ENCODE peak calls at places on chromosomes 12 and 14, in five cellular contexts. Z is adipocyte, N is GM23338, W is psoas muscle, T is cardiac muscle cell. K is an unnamed sample.

GRCh38 chr12:62693291-62694040 is 226.8 kb downstream of the MON2 start:
- DNase-seq in Z (no peak), N (no peak), W (no peak), T (peak; percentile 36), K (no peak)

GRCh38 chr14:68894123-68894522 is 85.0 kb downstream of the ACTN1 start:
- DNase-seq in Z (no peak), N (no peak), W (no peak), T (no peak), K (no peak)

GRCh38 chr14:69093551-69094421 is 59.1 kb downstream of the DCAF5 start:
- DNase-seq in Z (peak; percentile 63), N (peak; percentile 13), W (no peak), T (peak; percentile 20), K (no peak)

GRCh38 chr12:19967486-19967885 is 400.9 kb upstream of the PDE3A start:
- DNase-seq in Z (peak; percentile 84), N (no peak), W (no peak), T (no peak), K (no peak)

GRCh38 chr12:40137252-40137651 is 31.4 kb upstream of the SLC2A13 start:
- DNase-seq in Z (peak; percentile 8), N (no peak), W (no peak), T (no peak), K (no peak)

GRCh38 chr12:52036587-52037171 is 14.6 kb upstream of the NR4A1 start:
- DNase-seq in Z (peak; percentile 96), N (peak; percentile 84), W (peak; percentile 90), T (peak; percentile 92), K (peak; percentile 95)

GRCh38 chr12:65123435-65124063 is 2.4 kb upstream of the WIF1 start:
- DNase-seq in Z (peak; percentile 72), N (peak; percentile 67), W (no peak), T (peak; percentile 68), K (peak; percentile 5)

GRCh38 chr14:91375748-91376452 is 41.7 kb downstream of the CCDC88C start:
- DNase-seq in Z (no peak), N (no peak), W (no peak), T (no peak), K (no peak)

GRCh38 chr12:74971201-74971600 is 238.4 kb downstream of the KCNC2 start:
- DNase-seq in Z (no peak), N (no peak), W (no peak), T (no peak), K (no peak)

GRCh38 chr12:50642755-50643154 is 121.1 kb upstream of the ATF1 start:
- DNase-seq in Z (no peak), N (peak; percentile 20), W (no peak), T (no peak), K (no peak)

GRCh38 chr12:43973385-43973784 is 137.5 kb downstream of the TMEM117 start:
- DNase-seq in Z (no peak), N (no peak), W (no peak), T (no peak), K (no peak)

GRCh38 chr14:52079239-52079956 is 10.5 kb upstream of the NID2 start:
- DNase-seq in Z (peak; percentile 49), N (no peak), W (no peak), T (no peak), K (no peak)

GRCh38 chr14:70709726-70710382 is 68.1 kb downstream of the TTC9 start:
- DNase-seq in Z (no peak), N (peak; percentile 56), W (no peak), T (no peak), K (no peak)

GRCh38 chr12:95066091-95066855 is 7.1 kb downstream of the NR2C1 start:
- DNase-seq in Z (no peak), N (no peak), W (no peak), T (no peak), K (no peak)

GRCh38 chr14:90645842-90646443 is 170.3 kb downstream of the TTC7B start:
- DNase-seq in Z (no peak), N (peak; percentile 81), W (peak; percentile 63), T (peak; percentile 55), K (peak; percentile 54)

GRCh38 chr12:80157640-80158039 is 58.3 kb downstream of the OTOGL start:
- DNase-seq in Z (peak; percentile 24), N (no peak), W (no peak), T (peak; percentile 26), K (no peak)

GRCh38 chr12:64181504-64182291 is 40.4 kb downstream of the KICS2 start:
- DNase-seq in Z (peak; percentile 95), N (peak; percentile 42), W (peak; percentile 19), T (peak; percentile 52), K (peak; percentile 33)

GRCh38 chr12:7162691-7163114 is 26.8 kb upstream of the PEX5 start:
- DNase-seq in Z (peak; percentile 43), N (peak; percentile 92), W (no peak), T (peak; percentile 65), K (peak; percentile 89)

GRCh38 chr14:69708586-69709169 is 58.3 kb upstream of the SRSF5 start:
- DNase-seq in Z (no peak), N (peak; percentile 74), W (no peak), T (peak; percentile 30), K (peak; percentile 74)

GRCh38 chr14:90815817-90816662 is at the start of gene TTC7B:
- DNase-seq in Z (peak; percentile 84), N (peak; percentile 72), W (peak; percentile 57), T (peak; percentile 77), K (peak; percentile 98)

GRCh38 chr14:96284008-96284407 is 28.0 kb downstream of the BDKRB1 start:
- DNase-seq in Z (no peak), N (no peak), W (no peak), T (no peak), K (no peak)

GRCh38 chr12:57142121-57142520 is 5.3 kb downstream of the LRP1-AS start:
- DNase-seq in Z (no peak), N (no peak), W (no peak), T (no peak), K (no peak)

GRCh38 chr12:25550186-25550585 is 2.9 kb downstream of the LMNTD1 start:
- DNase-seq in Z (no peak), N (no peak), W (no peak), T (no peak), K (no peak)

DNA sequence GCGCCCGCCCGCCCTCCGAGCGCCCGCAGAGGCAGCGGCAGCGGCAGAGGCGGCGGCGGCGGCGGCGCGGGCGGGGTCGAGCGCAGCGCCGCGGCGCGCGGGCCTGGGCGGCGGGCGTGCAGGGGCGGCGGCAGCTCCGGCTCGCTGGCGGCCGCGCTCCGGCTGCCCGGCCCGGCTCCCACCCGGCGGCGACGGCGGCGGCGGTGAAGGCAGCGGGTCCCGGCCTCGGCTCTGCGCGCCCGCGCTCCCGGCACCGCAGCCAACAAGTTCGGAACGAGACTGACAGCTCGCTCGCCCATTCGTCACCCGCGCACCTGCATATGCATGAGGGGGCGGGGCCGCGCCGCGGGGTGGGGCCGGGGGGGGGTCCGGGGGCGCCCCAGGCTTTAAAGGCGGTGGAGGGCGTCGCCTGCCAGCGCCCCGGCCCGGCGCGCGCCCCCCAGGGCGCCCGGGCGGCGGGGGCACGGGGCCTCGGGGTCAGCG is at the start of gene JAG2:
- DNase-seq in Z (peak; percentile 58), N (peak; percentile 77), W (peak; percentile 68), T (peak; percentile 78), K (peak; percentile 94)
- H3K4me3 ChIP-seq in Z (no peak within 1 kb of the TSS), N (peak within 1 kb of the TSS; percentile 54), W (peak within 1 kb of the TSS; percentile 70), T (peak within 1 kb of the TSS; percentile 41), K (peak within 1 kb of the TSS; percentile 54)

DNA sequence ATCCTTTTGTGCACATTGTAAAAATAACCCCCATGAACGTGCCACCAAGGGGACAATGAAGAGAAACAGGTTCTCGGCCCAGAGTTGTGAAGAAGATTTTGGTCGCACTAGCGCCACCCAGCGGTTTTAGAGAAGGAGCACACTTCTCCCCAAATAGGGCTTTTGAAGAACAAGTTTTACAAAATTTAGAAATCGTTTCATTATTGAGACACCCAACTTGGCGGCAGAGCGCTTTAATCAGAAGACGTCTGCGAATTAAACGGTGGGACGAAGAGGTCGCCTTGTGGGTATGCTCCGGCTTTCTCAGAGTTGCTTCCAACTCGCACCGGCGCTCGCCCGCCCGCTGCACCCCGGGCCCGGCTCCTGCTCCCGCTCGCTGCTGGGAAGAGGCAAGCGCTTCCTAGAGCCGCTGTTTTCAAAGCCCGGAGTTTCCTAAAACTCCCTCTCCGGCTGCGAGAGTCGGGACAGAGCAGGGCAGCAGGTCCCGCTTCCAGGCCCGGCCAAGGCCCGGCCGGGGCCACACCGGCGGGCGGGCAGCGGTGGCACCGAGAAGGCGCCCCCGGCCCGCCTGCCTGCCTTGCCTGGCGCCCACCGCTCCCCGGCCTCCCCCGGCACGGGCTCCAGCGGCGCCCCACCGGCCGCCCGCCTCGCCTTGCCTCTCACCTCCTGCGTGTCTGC is 672 bp downstream of the FOXA1 start:
- DNase-seq in Z (peak; percentile 91), N (peak; percentile 89), W (no peak), T (peak; percentile 86), K (peak; percentile 86)
- H3K27me3 ChIP-seq in Z (peaks cover 82% of the 10 kb centered on the region), N (peaks cover 99% of the 10 kb centered on the region), W (peaks cover 98% of the 10 kb centered on the region), T (peaks cover 99% of the 10 kb centered on the region), K (peaks cover 97% of the 10 kb centered on the region)

GRCh38 chr12:100324498-100324897 is 32.4 kb upstream of the SLC17A8 start:
- DNase-seq in Z (no peak), N (no peak), W (no peak), T (no peak), K (no peak)

GRCh38 chr12:100332852-100333251 is 24.0 kb upstream of the SLC17A8 start:
- DNase-seq in Z (no peak), N (no peak), W (no peak), T (no peak), K (no peak)

GRCh38 chr12:100326208-100326607 is 30.7 kb upstream of the SLC17A8 start:
- DNase-seq in Z (peak; percentile 42), N (no peak), W (no peak), T (no peak), K (no peak)

GRCh38 chr12:100331871-100332270 is 25.0 kb upstream of the SLC17A8 start:
- DNase-seq in Z (no peak), N (no peak), W (no peak), T (no peak), K (no peak)

DNA sequence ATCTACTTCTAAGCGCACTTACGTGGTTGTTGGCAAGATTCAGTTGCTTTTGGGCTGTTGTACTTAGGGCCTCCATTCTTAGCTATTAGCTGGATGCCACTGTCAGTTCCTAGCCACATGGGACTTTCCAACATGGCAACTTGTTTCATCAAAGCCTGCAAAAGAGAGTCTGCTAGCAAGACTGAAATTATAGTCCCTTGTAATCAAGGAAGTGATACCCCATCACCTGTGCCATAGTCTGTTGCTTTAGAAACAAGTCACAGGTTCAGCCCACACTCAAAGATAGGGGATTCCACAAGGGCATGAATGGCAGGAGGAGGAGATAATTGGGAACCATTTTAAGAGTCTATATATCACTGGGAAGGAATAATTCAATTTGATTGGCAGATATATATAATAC is 27.1 kb upstream of the SLC17A8 start:
- DNase-seq in Z (no peak), N (no peak), W (no peak), T (no peak), K (no peak)
- H3K36me3 ChIP-seq in Z (peaks cover 60% of the 10 kb centered on the region), N (no peaks in the 10 kb centered on the region), W (no peaks in the 10 kb centered on the region), T (peaks cover 57% of the 10 kb centered on the region), K (peaks cover 3% of the 10 kb centered on the region)

GRCh38 chr12:124500232-124501079 is 67.0 kb downstream of the NCOR2 start:
- DNase-seq in Z (peak; percentile 51), N (peak; percentile 95), W (no peak), T (peak; percentile 77), K (peak; percentile 95)
- H3K4me3 ChIP-seq in Z (no peak overlapping the region), N (no peak overlapping the region), W (no peak overlapping the region), T (no peak overlapping the region), K (no peak overlapping the region)